ENCODE peak calls at places on chromosomes 6 and 20, in four cellular contexts. J is A549, R is omental fat pad, E is germinal center. S is an unnamed sample.

GRCh38 chr6:166305562-166306117 is 2.6 kb downstream of the PRR18 start:
- DNase-seq in J (no peak), R (no peak), E (no peak), S (no peak)

GRCh38 chr6:77511860-77512259 is 48.6 kb upstream of the HTR1B start:
- DNase-seq in J (no peak), R (no peak), E (no peak), S (no peak)

GRCh38 chr6:27889628-27890315 is 22.4 kb downstream of the OR2B2 start:
- DNase-seq in J (peak), R (no peak), E (no peak), S (no peak)

GRCh38 chr6:20877008-20877937 is 343.0 kb downstream of the CDKAL1 start:
- DNase-seq in J (peak), R (no peak), E (no peak), S (peak)

GRCh38 chr6:70222350-70222749 is 80.5 kb downstream of the COL9A1 start:
- DNase-seq in J (no peak), R (no peak), E (no peak), S (no peak)

GRCh38 chr20:64255361-64256281 is at the start of gene PCMTD2:
- DNase-seq in J (peak), R (peak), E (peak), S (peak)

GRCh38 chr20:10360878-10361277 is 73.1 kb downstream of the MKKS start:
- DNase-seq in J (no peak), R (no peak), E (no peak), S (no peak)

GRCh38 chr6:159935633-159936032 is 33.2 kb upstream of the IGF2R start:
- DNase-seq in J (no peak), R (no peak), E (no peak), S (no peak)

GRCh38 chr6:128713461-128713860 is 169.5 kb upstream of the LAMA2 start:
- DNase-seq in J (no peak), R (no peak), E (no peak), S (no peak)

GRCh38 chr6:20153194-20153593 is 59.1 kb downstream of the MBOAT1 start:
- DNase-seq in J (no peak), R (no peak), E (no peak), S (no peak)

GRCh38 chr20:846894-847278 is 13.4 kb downstream of the FAM110A start:
- DNase-seq in J (no peak), R (no peak), E (peak), S (no peak)

GRCh38 chr20:31747640-31748039 is 8.6 kb downstream of the TPX2 start:
- DNase-seq in J (no peak), R (no peak), E (no peak), S (peak)

GRCh38 chr6:117448732-117449131 is 23.0 kb upstream of the ROS1 start:
- DNase-seq in J (peak), R (no peak), E (no peak), S (no peak)

GRCh38 chr20:50248104-50248631 is 57.5 kb downstream of the CEBPB start:
- DNase-seq in J (no peak), R (no peak), E (no peak), S (no peak)

GRCh38 chr20:41524980-41525613 is 93.1 kb downstream of the CHD6 start:
- DNase-seq in J (no peak), R (peak), E (no peak), S (peak)

GRCh38 chr6:44373051-44373450 is 14.5 kb upstream of the CDC5L start:
- DNase-seq in J (no peak), R (no peak), E (no peak), S (no peak)

GRCh38 chr6:167424060-167424673 is 99.3 kb downstream of the TTLL2 start:
- DNase-seq in J (no peak), R (no peak), E (no peak), S (no peak)

GRCh38 chr6:139282684-139283083 is 9.1 kb downstream of the TXLNB start:
- DNase-seq in J (no peak), R (no peak), E (no peak), S (no peak)

GRCh38 chr6:101178748-101179147 is 214.8 kb upstream of the GRIK2 start:
- DNase-seq in J (no peak), R (no peak), E (no peak), S (no peak)

GRCh38 chr6:166957087-166957804 is 896 bp upstream of the RNASET2 start:
- DNase-seq in J (no peak), R (no peak), E (peak), S (peak)

GRCh38 chr6:166365806-166366205 is 16.9 kb downstream of the MPC1 start:
- DNase-seq in J (no peak), R (no peak), E (no peak), S (no peak)

GRCh38 chr20:36360429-36360828 is 54.3 kb downstream of the DLGAP4 start:
- DNase-seq in J (no peak), R (no peak), E (no peak), S (no peak)

GRCh38 chr6:116016846-116017545 is 43.7 kb downstream of the FRK start:
- DNase-seq in J (peak), R (no peak), E (no peak), S (no peak)

GRCh38 chr6:168157272-168158007 is 78.4 kb upstream of the FRMD1 start:
- DNase-seq in J (peak), R (no peak), E (no peak), S (no peak)

GRCh38 chr20:1524004-1524403 is 32.8 kb upstream of the SIRPB2 start:
- DNase-seq in J (no peak), R (no peak), E (peak), S (no peak)

GRCh38 chr6:152225231-152225934 is 411.8 kb downstream of the SYNE1 start:
- DNase-seq in J (no peak), R (no peak), E (no peak), S (peak)

GRCh38 chr6:109449789-109450673 is 5.5 kb downstream of the MICAL1 start:
- DNase-seq in J (no peak), R (no peak), E (peak), S (no peak)

GRCh38 chr6:47690209-47690608 is 8.2 kb upstream of the ADGRF4 start:
- DNase-seq in J (peak), R (no peak), E (no peak), S (no peak)

GRCh38 chr20:43751167-43752050 is 24.6 kb upstream of the GTSF1L start:
- DNase-seq in J (no peak), R (no peak), E (peak), S (no peak)

GRCh38 chr6:170405311-170405975 is 98.9 kb downstream of the FAM120B start:
- DNase-seq in J (no peak), R (no peak), E (no peak), S (no peak)

GRCh38 chr6:106894978-106895702 is 79.4 kb downstream of the CD24 start:
- DNase-seq in J (peak), R (no peak), E (no peak), S (no peak)

GRCh38 chr6:2581611-2582010 is 169.1 kb downstream of the MYLK4 start:
- DNase-seq in J (no peak), R (no peak), E (no peak), S (no peak)

GRCh38 chr20:47727170-47727880 is 58.0 kb downstream of the SULF2 start:
- DNase-seq in J (no peak), R (no peak), E (peak), S (peak)

GRCh38 chr6:111534366-111534765 is 51.3 kb upstream of the REV3L start:
- DNase-seq in J (peak), R (no peak), E (no peak), S (no peak)

GRCh38 chr6:52504778-52505127 is 72.1 kb downstream of the TRAM2 start:
- DNase-seq in J (no peak), R (no peak), E (no peak), S (no peak)

GRCh38 chr20:6746901-6747609 is 20.4 kb upstream of the BMP2 start:
- DNase-seq in J (peak), R (no peak), E (no peak), S (no peak)

GRCh38 chr6:25601797-25602679 is 50.0 kb upstream of the SCGN start:
- DNase-seq in J (peak), R (no peak), E (peak), S (no peak)

GRCh38 chr20:49517509-49518100 is 35.1 kb upstream of the KCNB1 start:
- DNase-seq in J (no peak), R (no peak), E (no peak), S (no peak)